ENCODE peak calls at places on chromosome 2, in seven cellular contexts. One of them, this sample, is unnamed.

GRCh38 chr2:20630967-20631366 is 19.9 kb downstream of the HS1BP3 start:
- DNase-seq in naive thymus-derived CD8-positive, alpha-beta T cell: no peak
- DNase-seq in CD8-positive, alpha-beta memory T cell: no peak
- DNase-seq in activated CD8-positive, alpha-beta memory T cell treated with anti-CD3 and anti-CD28 coated beads, Interleukin-2, amount 50 U/mL, for 48 hours: no peak
- DNase-seq in IMR-90: no peak
- DNase-seq in activated gamma-delta T cell treated with Interleukin-2 at 50 U/mL for 16 hours: no peak
- DNase-seq in Calu3: no peak
- DNase-seq in this sample: no peak

GRCh38 chr2:211860224-211860623 is 678.4 kb downstream of the ERBB4 start:
- DNase-seq in naive thymus-derived CD8-positive, alpha-beta T cell: no peak
- DNase-seq in CD8-positive, alpha-beta memory T cell: no peak
- DNase-seq in activated CD8-positive, alpha-beta memory T cell treated with anti-CD3 and anti-CD28 coated beads, Interleukin-2, amount 50 U/mL, for 48 hours: no peak
- DNase-seq in IMR-90: no peak
- DNase-seq in activated gamma-delta T cell treated with Interleukin-2 at 50 U/mL for 16 hours: no peak
- DNase-seq in Calu3: no peak
- DNase-seq in this sample: no peak

GRCh38 chr2:82198809-82199492 is 1894.4 kb upstream of the LRRTM1 start:
- DNase-seq in naive thymus-derived CD8-positive, alpha-beta T cell: no peak
- DNase-seq in CD8-positive, alpha-beta memory T cell: no peak
- DNase-seq in activated CD8-positive, alpha-beta memory T cell treated with anti-CD3 and anti-CD28 coated beads, Interleukin-2, amount 50 U/mL, for 48 hours: no peak
- DNase-seq in IMR-90: no peak
- DNase-seq in activated gamma-delta T cell treated with Interleukin-2 at 50 U/mL for 16 hours: no peak
- DNase-seq in Calu3: no peak
- DNase-seq in this sample: no peak

GRCh38 chr2:42713920-42714319 is 50.0 kb downstream of the OXER1 start:
- DNase-seq in naive thymus-derived CD8-positive, alpha-beta T cell: no peak
- DNase-seq in CD8-positive, alpha-beta memory T cell: no peak
- DNase-seq in activated CD8-positive, alpha-beta memory T cell treated with anti-CD3 and anti-CD28 coated beads, Interleukin-2, amount 50 U/mL, for 48 hours: no peak
- DNase-seq in IMR-90: no peak
- DNase-seq in activated gamma-delta T cell treated with Interleukin-2 at 50 U/mL for 16 hours: no peak
- DNase-seq in Calu3: no peak
- DNase-seq in this sample: no peak

GRCh38 chr2:222424281-222424728 is at the start of gene SGPP2:
- DNase-seq in naive thymus-derived CD8-positive, alpha-beta T cell: no peak
- DNase-seq in CD8-positive, alpha-beta memory T cell: no peak
- DNase-seq in activated CD8-positive, alpha-beta memory T cell treated with anti-CD3 and anti-CD28 coated beads, Interleukin-2, amount 50 U/mL, for 48 hours: peak; percentile 59
- DNase-seq in IMR-90: no peak
- DNase-seq in activated gamma-delta T cell treated with Interleukin-2 at 50 U/mL for 16 hours: no peak
- DNase-seq in Calu3: peak; percentile 78
- DNase-seq in this sample: no peak

GRCh38 chr2:74985983-74986382 is 27.5 kb downstream of the POLE4 start:
- DNase-seq in naive thymus-derived CD8-positive, alpha-beta T cell: no peak
- DNase-seq in CD8-positive, alpha-beta memory T cell: no peak
- DNase-seq in activated CD8-positive, alpha-beta memory T cell treated with anti-CD3 and anti-CD28 coated beads, Interleukin-2, amount 50 U/mL, for 48 hours: no peak
- DNase-seq in IMR-90: no peak
- DNase-seq in activated gamma-delta T cell treated with Interleukin-2 at 50 U/mL for 16 hours: no peak
- DNase-seq in Calu3: no peak
- DNase-seq in this sample: no peak

GRCh38 chr2:225334524-225334923 is 65.0 kb upstream of the NYAP2 start:
- DNase-seq in naive thymus-derived CD8-positive, alpha-beta T cell: no peak
- DNase-seq in CD8-positive, alpha-beta memory T cell: no peak
- DNase-seq in activated CD8-positive, alpha-beta memory T cell treated with anti-CD3 and anti-CD28 coated beads, Interleukin-2, amount 50 U/mL, for 48 hours: no peak
- DNase-seq in IMR-90: no peak
- DNase-seq in activated gamma-delta T cell treated with Interleukin-2 at 50 U/mL for 16 hours: no peak
- DNase-seq in Calu3: no peak
- DNase-seq in this sample: no peak

GRCh38 chr2:186884585-186884984 is 35.6 kb upstream of the ZSWIM2 start:
- DNase-seq in naive thymus-derived CD8-positive, alpha-beta T cell: no peak
- DNase-seq in CD8-positive, alpha-beta memory T cell: no peak
- DNase-seq in activated CD8-positive, alpha-beta memory T cell treated with anti-CD3 and anti-CD28 coated beads, Interleukin-2, amount 50 U/mL, for 48 hours: no peak
- DNase-seq in IMR-90: no peak
- DNase-seq in activated gamma-delta T cell treated with Interleukin-2 at 50 U/mL for 16 hours: no peak
- DNase-seq in Calu3: no peak
- DNase-seq in this sample: no peak

GRCh38 chr2:37875332-37875976 is 49.6 kb upstream of the RMDN2 start:
- DNase-seq in naive thymus-derived CD8-positive, alpha-beta T cell: no peak
- DNase-seq in CD8-positive, alpha-beta memory T cell: no peak
- DNase-seq in activated CD8-positive, alpha-beta memory T cell treated with anti-CD3 and anti-CD28 coated beads, Interleukin-2, amount 50 U/mL, for 48 hours: no peak
- DNase-seq in IMR-90: no peak
- DNase-seq in activated gamma-delta T cell treated with Interleukin-2 at 50 U/mL for 16 hours: no peak
- DNase-seq in Calu3: peak; percentile 18
- DNase-seq in this sample: no peak

GRCh38 chr2:171436307-171436706 is 2.3 kb downstream of the DCAF17 start:
- DNase-seq in naive thymus-derived CD8-positive, alpha-beta T cell: no peak
- DNase-seq in CD8-positive, alpha-beta memory T cell: no peak
- DNase-seq in activated CD8-positive, alpha-beta memory T cell treated with anti-CD3 and anti-CD28 coated beads, Interleukin-2, amount 50 U/mL, for 48 hours: no peak
- DNase-seq in IMR-90: peak; percentile 94
- DNase-seq in activated gamma-delta T cell treated with Interleukin-2 at 50 U/mL for 16 hours: no peak
- DNase-seq in Calu3: no peak
- DNase-seq in this sample: no peak

GRCh38 chr2:33476100-33476792 is at the start of gene RASGRP3:
- DNase-seq in naive thymus-derived CD8-positive, alpha-beta T cell: peak; percentile 51
- DNase-seq in CD8-positive, alpha-beta memory T cell: peak; percentile 40
- DNase-seq in activated CD8-positive, alpha-beta memory T cell treated with anti-CD3 and anti-CD28 coated beads, Interleukin-2, amount 50 U/mL, for 48 hours: peak; percentile 75
- DNase-seq in IMR-90: peak; percentile 97
- DNase-seq in activated gamma-delta T cell treated with Interleukin-2 at 50 U/mL for 16 hours: peak; percentile 49
- DNase-seq in Calu3: peak; percentile 56
- DNase-seq in this sample: peak; percentile 40

GRCh38 chr2:26687785-26688184 is 4.7 kb upstream of the KCNK3 start:
- DNase-seq in naive thymus-derived CD8-positive, alpha-beta T cell: no peak
- DNase-seq in CD8-positive, alpha-beta memory T cell: no peak
- DNase-seq in activated CD8-positive, alpha-beta memory T cell treated with anti-CD3 and anti-CD28 coated beads, Interleukin-2, amount 50 U/mL, for 48 hours: no peak
- DNase-seq in IMR-90: no peak
- DNase-seq in activated gamma-delta T cell treated with Interleukin-2 at 50 U/mL for 16 hours: no peak
- DNase-seq in Calu3: no peak
- DNase-seq in this sample: no peak

This sample was measured in CD4-positive, alpha-beta T cell.